ENCODE peak calls at places on chromosomes 7 and 10, in five cellular contexts. C is hepatocyte; T is CD8-positive, alpha-beta memory T cell; P is GM23248; H is CD4-positive, CD25-positive, alpha-beta regulatory T cell. D is an unnamed sample.

GRCh38 chr10:115129752-115130151 is 36.6 kb downstream of the ATRNL1 start:
- DNase-seq in P (peak; percentile 49), H (no peak), T (no peak), C (peak; percentile 30), D (peak; percentile 20)

GRCh38 chr7:157336383-157337315 is at the start of gene DNAJB6:
- DNase-seq in C (peak; percentile 97), T (peak; percentile 97), H (peak; percentile 93), P (peak; percentile 96), D (peak; percentile 97)

GRCh38 chr10:99652800-99653390 is 6.4 kb upstream of the ENTPD7 start:
- DNase-seq in P (no peak), C (no peak), T (no peak), H (no peak), D (no peak)

GRCh38 chr7:47473499-47474210 is 108.3 kb downstream of the TNS3 start:
- DNase-seq in C (no peak), P (peak; percentile 38), H (no peak), T (no peak), D (no peak)

GRCh38 chr10:102064868-102065560 is at the start of gene HPS6:
- DNase-seq in H (peak; percentile 79), T (peak; percentile 91), C (peak; percentile 97), P (peak; percentile 97), D (peak; percentile 86)

GRCh38 chr10:85527610-85528317 is 838.8 kb downstream of the GRID1 start:
- DNase-seq in H (no peak), T (no peak), P (no peak), C (no peak), D (no peak)

GRCh38 chr7:114930829-114931655 is 9.1 kb downstream of the MDFIC start:
- DNase-seq in P (peak; percentile 76), C (no peak), H (no peak), T (no peak), D (no peak)

GRCh38 chr7:29099896-29100847 is 46.2 kb downstream of the CPVL start:
- DNase-seq in P (no peak), H (no peak), T (no peak), C (no peak), D (no peak)

GRCh38 chr10:89120931-89121907 is 85.9 kb downstream of the CH25H start:
- DNase-seq in H (no peak), C (no peak), P (no peak), T (no peak), D (no peak)

GRCh38 chr7:17991866-17992648 is 35.6 kb downstream of the PRPS1L1 start:
- DNase-seq in H (no peak), C (no peak), P (peak; percentile 9), T (no peak), D (no peak)

GRCh38 chr10:32244421-32245207 is 102.3 kb downstream of the EPC1 start:
- DNase-seq in H (no peak), P (no peak), C (peak; percentile 41), T (no peak), D (no peak)

GRCh38 chr7:35695628-35695888 is 623 bp upstream of the HERPUD2 start:
- DNase-seq in P (no peak), H (no peak), C (no peak), T (peak; percentile 54), D (no peak)

GRCh38 chr10:25174461-25175230 is at the start of gene GPR158:
- DNase-seq in H (no peak), P (peak; percentile 82), T (no peak), C (peak; percentile 93), D (peak; percentile 45)

GRCh38 chr10:29304259-29305030 is 15.6 kb downstream of the LYZL1 start:
- DNase-seq in T (no peak), C (peak; percentile 85), H (no peak), P (peak; percentile 78), D (no peak)

GRCh38 chr10:28219241-28219640 is 83.6 kb downstream of the MPP7 start:
- DNase-seq in C (no peak), H (no peak), P (peak; percentile 3), T (no peak), D (no peak)

GRCh38 chr10:69901623-69902505 is 100.2 kb downstream of the COL13A1 start:
- DNase-seq in P (peak; percentile 76), C (peak; percentile 82), T (no peak), H (no peak), D (no peak)

GRCh38 chr7:73988197-73988596 is 39.8 kb upstream of the ELN start:
- DNase-seq in T (no peak), H (no peak), P (peak; percentile 33), C (no peak), D (no peak)

GRCh38 chr7:1246170-1246870 is 13.6 kb downstream of the UNCX start:
- DNase-seq in T (no peak), H (no peak), P (no peak), C (no peak), D (no peak)

GRCh38 chr10:19651549-19651948 is 164.7 kb upstream of the PLXDC2 start:
- DNase-seq in C (no peak), P (peak; percentile 98), T (no peak), H (no peak), D (no peak)

GRCh38 chr7:85554294-85554877 is 367.5 kb upstream of the SEMA3D start:
- DNase-seq in P (peak; percentile 80), C (peak; percentile 84), H (no peak), T (no peak), D (no peak)

GRCh38 chr7:29248713-29249382 is 54.3 kb downstream of the CHN2 start:
- DNase-seq in T (no peak), P (no peak), C (peak; percentile 44), H (no peak), D (no peak)

DNA sequence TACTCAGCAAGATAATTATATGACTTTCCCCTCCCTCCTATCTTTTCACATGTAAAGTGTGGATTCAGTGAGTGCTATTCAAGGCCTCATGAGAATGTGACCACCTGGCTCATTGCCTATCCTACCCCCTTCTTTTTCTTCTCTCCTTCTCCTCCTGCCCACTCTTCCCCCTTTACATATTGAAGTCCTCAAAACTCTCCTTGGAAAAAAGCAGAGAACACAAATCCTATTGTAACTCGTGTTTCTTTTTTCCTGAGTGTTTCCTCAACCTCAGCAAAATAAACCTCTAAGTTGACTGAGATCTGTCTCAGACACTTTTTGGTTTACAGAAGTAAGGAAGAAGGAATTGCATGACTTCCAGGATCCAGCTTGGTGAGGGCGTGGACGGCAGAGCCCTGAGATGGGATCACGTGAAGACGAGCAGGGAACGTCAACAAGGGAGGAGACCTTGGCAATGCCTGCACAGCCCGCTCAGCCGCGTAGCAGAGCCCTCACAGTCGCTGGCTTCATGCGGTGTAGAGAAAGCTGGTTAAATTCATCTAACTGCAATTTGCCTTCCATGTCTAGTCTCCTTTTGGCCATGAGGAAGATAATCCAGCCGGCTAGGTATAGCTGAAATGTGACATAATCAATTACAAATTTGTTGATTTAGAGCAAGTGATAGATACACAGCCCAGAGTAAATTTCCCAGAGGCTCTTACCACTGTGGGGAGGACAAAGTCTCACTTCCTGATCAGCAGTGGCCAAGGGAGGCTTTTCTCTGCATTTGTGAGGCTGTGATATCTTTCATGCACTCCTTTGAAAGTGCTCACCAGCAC is 75.7 kb downstream of the LYZL2 start:
- DNase-seq in P (peak; percentile 81), H (no peak), C (peak; percentile 86), T (no peak), D (no peak)
- H3K4me3 ChIP-seq in P (peak overlapping the region; percentile 52), H (no peak overlapping the region), C (no peak overlapping the region), T (no peak overlapping the region), D (no peak overlapping the region)

GRCh38 chr10:74775099-74775498 is 51.3 kb upstream of the KAT6B start:
- DNase-seq in P (no peak), H (no peak), C (no peak), T (no peak), D (no peak)

GRCh38 chr10:74784462-74784861 is 41.9 kb upstream of the KAT6B start:
- DNase-seq in P (no peak), C (no peak), H (no peak), T (no peak), D (no peak)

GRCh38 chr10:74778436-74779094 is 47.8 kb upstream of the KAT6B start:
- DNase-seq in H (no peak), P (no peak), T (no peak), C (no peak), D (no peak)
- H3K9me3 ChIP-seq in H (no peaks in the 10 kb centered on the region), P (no peaks in the 10 kb centered on the region), T (no peaks in the 10 kb centered on the region), C (no peaks in the 10 kb centered on the region), D (no peaks in the 10 kb centered on the region)

DNA sequence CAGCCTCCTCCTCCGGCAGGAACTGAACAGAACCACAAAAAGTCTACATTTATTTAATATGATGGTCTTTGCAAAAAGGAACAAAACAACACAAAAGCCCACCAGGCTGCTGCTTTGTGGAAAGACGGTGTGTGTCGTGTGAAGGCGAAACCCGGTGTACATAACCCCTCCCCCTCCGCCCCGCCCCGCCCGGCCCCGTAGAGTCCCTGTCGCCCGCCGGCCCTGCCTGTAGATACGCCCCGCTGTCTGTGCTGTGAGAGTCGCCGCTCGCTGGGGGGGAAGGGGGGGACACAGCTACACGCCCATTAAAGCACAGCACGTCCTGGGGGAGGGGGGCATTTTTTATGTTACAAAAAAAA is 83.3 kb downstream of the PAX2 start:
- DNase-seq in H (no peak), T (no peak), C (peak; percentile 49), P (peak; percentile 20), D (peak; percentile 13)
- H3K27me3 ChIP-seq in H (peaks cover 33% of the 10 kb centered on the region), T (peaks cover 61% of the 10 kb centered on the region), C (peaks cover 99% of the 10 kb centered on the region), P (peaks cover 92% of the 10 kb centered on the region), D (peaks cover 52% of the 10 kb centered on the region)

GRCh38 chr7:4681922-4682620 is at the start of gene FOXK1:
- DNase-seq in C (peak; percentile 91), P (peak; percentile 91), T (peak; percentile 82), H (peak; percentile 72), D (peak; percentile 78)
- H3K4me3 ChIP-seq in C (peak within 1 kb of the TSS; percentile 77), P (peak within 1 kb of the TSS; percentile 87), T (peak within 1 kb of the TSS; percentile 57), H (peak within 1 kb of the TSS; percentile 75), D (peak within 1 kb of the TSS; percentile 73)

GRCh38 chr7:64656489-64656888 is 9.4 kb upstream of the ZNF107 start:
- DNase-seq in P (no peak), C (no peak), H (no peak), T (no peak), D (no peak)
- H3K9me3 ChIP-seq in P (no peaks in the 10 kb centered on the region), C (no peaks in the 10 kb centered on the region), H (no peaks in the 10 kb centered on the region), T (no peaks in the 10 kb centered on the region), D (no peaks in the 10 kb centered on the region)

GRCh38 chr7:50306491-50307367 is 2.2 kb downstream of the IKZF1 start:
- DNase-seq in T (no peak), H (no peak), P (no peak), C (no peak), D (no peak)
- H3K27me3 ChIP-seq in T (no peaks in the 10 kb centered on the region), H (no peaks in the 10 kb centered on the region), P (peaks cover 76% of the 10 kb centered on the region), C (peaks cover 75% of the 10 kb centered on the region), D (no peaks in the 10 kb centered on the region)

DNA sequence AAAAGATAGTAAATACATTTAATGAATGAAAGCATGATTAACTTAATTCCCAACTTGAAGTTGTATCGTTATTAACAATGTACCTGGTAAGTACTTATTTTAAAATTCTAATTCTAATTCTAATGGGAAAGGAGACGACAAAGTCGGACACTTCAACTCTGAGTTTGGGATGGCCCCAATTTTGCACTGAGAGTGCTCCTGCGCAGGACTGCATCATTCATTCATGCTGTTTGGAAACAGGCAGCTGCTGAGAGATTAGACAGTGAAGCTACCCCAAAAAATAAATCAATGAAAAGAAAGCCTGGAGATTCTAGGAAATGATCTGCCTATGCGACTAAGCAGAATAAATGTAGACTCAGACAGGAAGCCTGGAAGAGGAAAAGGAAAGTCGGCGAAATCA is 141.7 kb upstream of the VKORC1L1 start:
- DNase-seq in P (no peak), T (no peak), C (no peak), H (no peak), D (no peak)
- H3K4me3 ChIP-seq in P (no peak overlapping the region), T (no peak overlapping the region), C (peak overlapping the region; percentile 22), H (no peak overlapping the region), D (no peak overlapping the region)

D was measured in CD4-positive, alpha-beta memory T cell.